ENCODE peak calls at places on chromosome 20, in seven cellular contexts. T, S, X, R, C, U and N are unnamed samples.

GRCh38 chr20:58890454-58891075 is 38.0 kb downstream of the GNAS start:
- DNase-seq in T (peak), S (peak), X (peak), R (peak), C (peak), U (peak), N (peak)

GRCh38 chr20:50595988-50596693 is 86.0 kb downstream of the PTPN1 start:
- DNase-seq in T (no peak), S (no peak), X (no peak), R (no peak), C (peak), U (no peak), N (no peak)

GRCh38 chr20:4167261-4168004 is 152.1 kb upstream of the RNF24 start:
- DNase-seq in T (no peak), S (no peak), X (no peak), R (peak), C (no peak), U (no peak), N (no peak)

GRCh38 chr20:1430004-1430451 is 36.6 kb downstream of the NSFL1C start:
- DNase-seq in T (no peak), S (no peak), X (no peak), R (no peak), C (no peak), U (no peak), N (no peak)

GRCh38 chr20:63316502-63316921 is 23.5 kb downstream of the COL20A1 start:
- DNase-seq in T (no peak), S (no peak), X (no peak), R (no peak), C (no peak), U (no peak), N (no peak)

GRCh38 chr20:16576219-16576618 is 3.0 kb upstream of the KIF16B start:
- DNase-seq in T (no peak), S (no peak), X (no peak), R (no peak), C (no peak), U (no peak), N (no peak)

GRCh38 chr20:49306903-49307336 is 29.1 kb upstream of the ZNFX1 start:
- DNase-seq in T (no peak), S (no peak), X (no peak), R (no peak), C (no peak), U (no peak), N (no peak)

GRCh38 chr20:54772931-54773642 is 297.7 kb downstream of the DOK5 start:
- DNase-seq in T (no peak), S (no peak), X (no peak), R (no peak), C (no peak), U (no peak), N (no peak)

GRCh38 chr20:36399147-36399968 is 93.2 kb downstream of the DLGAP4 start:
- DNase-seq in T (peak), S (no peak), X (no peak), R (peak), C (peak), U (peak), N (no peak)

GRCh38 chr20:17431621-17432364 is 99.4 kb downstream of the BFSP1 start:
- DNase-seq in T (no peak), S (peak), X (peak), R (peak), C (peak), U (peak), N (peak)

GRCh38 chr20:49877254-49877990 is 37.9 kb downstream of the SPATA2 start:
- DNase-seq in T (no peak), S (no peak), X (no peak), R (no peak), C (no peak), U (no peak), N (no peak)

GRCh38 chr20:63518351-63518861 is 2.2 kb upstream of the PPDPF start:
- DNase-seq in T (no peak), S (no peak), X (no peak), R (no peak), C (no peak), U (no peak), N (no peak)

GRCh38 chr20:17768267-17768666 is 68.5 kb downstream of the BANF2 start:
- DNase-seq in T (no peak), S (no peak), X (no peak), R (no peak), C (no peak), U (no peak), N (no peak)

GRCh38 chr20:16346956-16347355 is 226.3 kb downstream of the KIF16B start:
- DNase-seq in T (no peak), S (no peak), X (no peak), R (no peak), C (no peak), U (no peak), N (no peak)

GRCh38 chr20:35467339-35468224 is 12.2 kb downstream of the CEP250 start:
- DNase-seq in T (no peak), S (no peak), X (no peak), R (no peak), C (peak), U (no peak), N (no peak)

GRCh38 chr20:8854566-8854965 is 214.3 kb upstream of the PLCB4 start:
- DNase-seq in T (no peak), S (no peak), X (no peak), R (no peak), C (no peak), U (no peak), N (no peak)